ENCODE peak calls at places on chromosomes 3 and 15, in four cellular contexts. A is HCT116, U is A549, P is GM12878. B is an unnamed sample.

GRCh38 chr15:31197497-31198414 is 96.2 kb upstream of the TRPM1 start:
- DNase-seq in U (peak; percentile 62), A (no peak), P (peak; percentile 47), B (peak; percentile 57)

GRCh38 chr3:108051005-108051404 is 39.8 kb downstream of the CD47 start:
- DNase-seq in A (no peak), P (no peak), U (peak; percentile 2), B (no peak)

GRCh38 chr3:48598323-48599076 is 3.4 kb upstream of the COL7A1 start:
- DNase-seq in U (peak; percentile 76), P (no peak), A (no peak), B (peak; percentile 36)

GRCh38 chr3:105137911-105138310 is 228.8 kb upstream of the ALCAM start:
- DNase-seq in A (no peak), P (no peak), U (no peak), B (no peak)

GRCh38 chr15:75822685-75823278 is 20.5 kb upstream of the UBE2Q2 start:
- DNase-seq in P (no peak), U (no peak), A (no peak), B (no peak)

GRCh38 chr3:184712248-184712559 is 340 bp upstream of the MAGEF1 start:
- DNase-seq in A (no peak), U (no peak), P (no peak), B (no peak)

GRCh38 chr15:52143862-52144261 is 31.3 kb upstream of the BCL2L10 start:
- DNase-seq in U (peak; percentile 46), P (no peak), A (no peak), B (peak; percentile 98)

GRCh38 chr3:43790060-43790459 is 99.3 kb downstream of the ABHD5 start:
- DNase-seq in A (no peak), P (no peak), U (no peak), B (no peak)

GRCh38 chr15:57533062-57533735 is 58.5 kb upstream of the MYZAP start:
- DNase-seq in A (no peak), U (no peak), P (no peak), B (no peak)

GRCh38 chr3:194141415-194142155 is 5.6 kb downstream of the HES1 start:
- DNase-seq in A (peak; percentile 82), U (peak; percentile 83), P (no peak), B (peak; percentile 94)
- TF ChIP-seq POLR2A in A (no peak), U (no peak), P (peak; percentile 4), B (peak; percentile 40)

GRCh38 chr3:126448141-126448892 is 27.4 kb downstream of the ZXDC start:
- DNase-seq in P (no peak), A (no peak), U (no peak), B (no peak)
- TF ChIP-seq MAX in P (no peak), A (no peak), U (no peak), B (no peak)

GRCh38 chr3:66499881-66500574 is 794 bp downstream of the LRIG1 start:
- DNase-seq in A (no peak), U (no peak), P (no peak), B (no peak)
- H3K4me3 ChIP-seq in A (peak overlapping the region; percentile 53), U (peak overlapping the region; percentile 96), P (peak overlapping the region; percentile 64), B (no peak overlapping the region)

DNA sequence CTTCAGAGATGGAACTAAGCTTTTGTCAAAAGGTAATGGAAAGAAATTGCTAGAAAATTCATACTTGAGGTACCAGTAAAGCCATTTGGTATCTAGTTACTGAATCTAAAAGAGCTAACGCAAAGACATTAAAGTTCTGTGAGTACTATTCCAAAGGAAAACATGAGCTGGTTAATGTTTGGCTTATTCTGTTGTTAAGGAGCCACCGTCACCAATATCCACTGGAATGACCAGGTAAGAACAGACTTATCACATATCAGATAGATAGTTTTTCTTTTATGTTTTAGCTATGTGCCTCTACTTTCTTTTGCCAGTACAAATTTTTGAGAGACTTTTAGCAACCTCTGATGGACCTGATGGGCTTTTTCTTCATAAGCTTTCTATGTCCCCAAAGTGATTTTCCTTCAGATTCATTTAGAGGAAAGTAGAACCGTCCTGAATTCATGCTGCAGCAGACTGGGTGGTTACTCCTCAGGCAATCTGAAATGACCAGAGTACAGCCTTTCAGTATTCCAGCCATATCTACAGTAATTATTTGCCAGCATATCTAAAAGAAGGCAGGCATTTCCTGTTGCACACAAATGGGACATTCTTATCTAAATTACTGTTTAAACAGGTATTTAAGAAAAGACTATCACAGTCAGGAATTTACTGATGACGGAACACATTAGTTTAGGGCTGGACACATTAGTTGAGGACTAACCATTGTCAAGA is 274.1 kb downstream of the MECOM start:
- DNase-seq in U (no peak), P (no peak), A (no peak), B (no peak)
- TF ChIP-seq POLR2A in U (no peak), P (no peak), A (no peak), B (no peak)

DNA sequence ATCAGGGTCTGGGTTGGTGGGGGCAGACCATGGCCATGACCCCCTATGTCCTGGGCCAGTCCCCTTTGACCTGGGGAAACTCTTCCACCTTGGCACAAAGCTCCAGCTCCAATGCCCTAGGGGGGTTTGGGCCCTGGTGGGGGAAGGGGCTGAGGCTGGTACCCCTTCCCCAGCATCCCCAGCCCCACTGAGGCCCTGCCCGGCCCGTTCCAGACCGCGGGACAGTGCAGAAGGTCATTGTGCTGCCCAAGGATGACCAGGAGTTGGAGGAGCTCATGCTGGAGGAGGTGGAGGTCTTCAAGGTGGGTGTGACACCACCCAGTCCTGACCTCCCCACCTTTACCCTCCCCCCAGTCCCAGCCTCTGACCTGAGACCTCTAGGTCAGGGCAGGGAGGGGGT is 6.2 kb upstream of the GNAT1 start:
- DNase-seq in P (no peak), A (no peak), U (no peak), B (no peak)
- TF ChIP-seq MAX in P (no peak), A (no peak), U (no peak), B (no peak)

B was measured in NB4.